ENCODE peak calls at places on chromosomes 1 and 21, in ten cellular contexts. One of them, this sample, is unnamed.

GRCh38 chr1:241627453-241628329 is 12.5 kb downstream of the CHML start:
- DNase-seq in pancreas: peak; percentile 31
- DNase-seq in PC-3: peak; percentile 97
- DNase-seq in kidney: no peak
- DNase-seq in CD8-positive, alpha-beta T cell: peak; percentile 13
- DNase-seq in fibroblast of lung: peak; percentile 81
- DNase-seq in neuronal stem cell: no peak
- DNase-seq in CD4-positive, CD25-positive, alpha-beta regulatory T cell: peak; percentile 17
- DNase-seq in gastrocnemius medialis: no peak
- DNase-seq in esophagus squamous epithelium: no peak
- DNase-seq in this sample: peak; percentile 53

GRCh38 chr1:3918966-3919611 is 19.0 kb upstream of the C1orf174 start:
- DNase-seq in CD4-positive, CD25-positive, alpha-beta regulatory T cell: no peak
- DNase-seq in kidney: peak; percentile 31
- DNase-seq in gastrocnemius medialis: no peak
- DNase-seq in esophagus squamous epithelium: no peak
- DNase-seq in CD8-positive, alpha-beta T cell: no peak
- DNase-seq in fibroblast of lung: no peak
- DNase-seq in pancreas: no peak
- DNase-seq in neuronal stem cell: no peak
- DNase-seq in PC-3: no peak
- DNase-seq in this sample: no peak

GRCh38 chr21:39788383-39788782 is 43.4 kb downstream of the IGSF5 start:
- DNase-seq in kidney: peak; percentile 95
- DNase-seq in pancreas: peak; percentile 73
- DNase-seq in PC-3: peak; percentile 89
- DNase-seq in esophagus squamous epithelium: no peak
- DNase-seq in fibroblast of lung: peak; percentile 94
- DNase-seq in CD8-positive, alpha-beta T cell: no peak
- DNase-seq in gastrocnemius medialis: no peak
- DNase-seq in neuronal stem cell: peak; percentile 77
- DNase-seq in CD4-positive, CD25-positive, alpha-beta regulatory T cell: no peak
- DNase-seq in this sample: no peak

GRCh38 chr1:1625404-1625775 is 6.6 kb upstream of the MMP23B start:
- DNase-seq in gastrocnemius medialis: no peak
- DNase-seq in esophagus squamous epithelium: no peak
- DNase-seq in PC-3: no peak
- DNase-seq in CD8-positive, alpha-beta T cell: no peak
- DNase-seq in neuronal stem cell: no peak
- DNase-seq in kidney: no peak
- DNase-seq in pancreas: no peak
- DNase-seq in fibroblast of lung: no peak
- DNase-seq in CD4-positive, CD25-positive, alpha-beta regulatory T cell: no peak
- DNase-seq in this sample: no peak

GRCh38 chr1:56414728-56415224 is 164.6 kb downstream of the PLPP3 start:
- DNase-seq in fibroblast of lung: no peak
- DNase-seq in esophagus squamous epithelium: no peak
- DNase-seq in pancreas: peak; percentile 81
- DNase-seq in CD8-positive, alpha-beta T cell: no peak
- DNase-seq in gastrocnemius medialis: no peak
- DNase-seq in neuronal stem cell: no peak
- DNase-seq in kidney: no peak
- DNase-seq in PC-3: peak; percentile 95
- DNase-seq in CD4-positive, CD25-positive, alpha-beta regulatory T cell: no peak
- DNase-seq in this sample: no peak

GRCh38 chr1:28447674-28448073 is 58.2 kb upstream of the RCC1 start:
- DNase-seq in PC-3: no peak
- DNase-seq in neuronal stem cell: no peak
- DNase-seq in pancreas: no peak
- DNase-seq in esophagus squamous epithelium: no peak
- DNase-seq in kidney: no peak
- DNase-seq in CD8-positive, alpha-beta T cell: no peak
- DNase-seq in gastrocnemius medialis: no peak
- DNase-seq in CD4-positive, CD25-positive, alpha-beta regulatory T cell: no peak
- DNase-seq in fibroblast of lung: no peak
- DNase-seq in this sample: no peak

GRCh38 chr1:3945916-3946840 is 46.1 kb upstream of the C1orf174 start:
- DNase-seq in esophagus squamous epithelium: no peak
- DNase-seq in neuronal stem cell: no peak
- DNase-seq in CD4-positive, CD25-positive, alpha-beta regulatory T cell: no peak
- DNase-seq in gastrocnemius medialis: no peak
- DNase-seq in pancreas: no peak
- DNase-seq in kidney: no peak
- DNase-seq in fibroblast of lung: no peak
- DNase-seq in CD8-positive, alpha-beta T cell: no peak
- DNase-seq in PC-3: no peak
- DNase-seq in this sample: no peak

GRCh38 chr1:21667348-21668231 is 1.6 kb downstream of the RAP1GAP start:
- DNase-seq in CD4-positive, CD25-positive, alpha-beta regulatory T cell: no peak
- DNase-seq in neuronal stem cell: no peak
- DNase-seq in kidney: no peak
- DNase-seq in fibroblast of lung: no peak
- DNase-seq in esophagus squamous epithelium: no peak
- DNase-seq in CD8-positive, alpha-beta T cell: no peak
- DNase-seq in pancreas: no peak
- DNase-seq in PC-3: no peak
- DNase-seq in gastrocnemius medialis: no peak
- DNase-seq in this sample: no peak

GRCh38 chr1:32993215-32993566 is 28.6 kb upstream of the RNF19B start:
- DNase-seq in CD4-positive, CD25-positive, alpha-beta regulatory T cell: no peak
- DNase-seq in fibroblast of lung: no peak
- DNase-seq in esophagus squamous epithelium: no peak
- DNase-seq in kidney: no peak
- DNase-seq in pancreas: no peak
- DNase-seq in gastrocnemius medialis: no peak
- DNase-seq in neuronal stem cell: no peak
- DNase-seq in PC-3: no peak
- DNase-seq in CD8-positive, alpha-beta T cell: no peak
- DNase-seq in this sample: no peak

GRCh38 chr1:32991819-32992488 is 27.3 kb upstream of the RNF19B start:
- DNase-seq in kidney: no peak
- DNase-seq in pancreas: no peak
- DNase-seq in PC-3: no peak
- DNase-seq in esophagus squamous epithelium: no peak
- DNase-seq in gastrocnemius medialis: no peak
- DNase-seq in neuronal stem cell: no peak
- DNase-seq in fibroblast of lung: no peak
- DNase-seq in CD8-positive, alpha-beta T cell: no peak
- DNase-seq in CD4-positive, CD25-positive, alpha-beta regulatory T cell: no peak
- DNase-seq in this sample: no peak

GRCh38 chr1:32990887-32991286 is 26.3 kb upstream of the RNF19B start:
- DNase-seq in neuronal stem cell: no peak
- DNase-seq in kidney: no peak
- DNase-seq in gastrocnemius medialis: no peak
- DNase-seq in pancreas: no peak
- DNase-seq in esophagus squamous epithelium: no peak
- DNase-seq in CD4-positive, CD25-positive, alpha-beta regulatory T cell: no peak
- DNase-seq in fibroblast of lung: no peak
- DNase-seq in CD8-positive, alpha-beta T cell: no peak
- DNase-seq in PC-3: no peak
- DNase-seq in this sample: no peak

GRCh38 chr1:32991386-32991785 is 26.8 kb upstream of the RNF19B start:
- DNase-seq in pancreas: no peak
- DNase-seq in CD4-positive, CD25-positive, alpha-beta regulatory T cell: no peak
- DNase-seq in neuronal stem cell: no peak
- DNase-seq in kidney: no peak
- DNase-seq in fibroblast of lung: no peak
- DNase-seq in PC-3: peak; percentile 69
- DNase-seq in gastrocnemius medialis: no peak
- DNase-seq in CD8-positive, alpha-beta T cell: no peak
- DNase-seq in esophagus squamous epithelium: no peak
- DNase-seq in this sample: no peak

DNA sequence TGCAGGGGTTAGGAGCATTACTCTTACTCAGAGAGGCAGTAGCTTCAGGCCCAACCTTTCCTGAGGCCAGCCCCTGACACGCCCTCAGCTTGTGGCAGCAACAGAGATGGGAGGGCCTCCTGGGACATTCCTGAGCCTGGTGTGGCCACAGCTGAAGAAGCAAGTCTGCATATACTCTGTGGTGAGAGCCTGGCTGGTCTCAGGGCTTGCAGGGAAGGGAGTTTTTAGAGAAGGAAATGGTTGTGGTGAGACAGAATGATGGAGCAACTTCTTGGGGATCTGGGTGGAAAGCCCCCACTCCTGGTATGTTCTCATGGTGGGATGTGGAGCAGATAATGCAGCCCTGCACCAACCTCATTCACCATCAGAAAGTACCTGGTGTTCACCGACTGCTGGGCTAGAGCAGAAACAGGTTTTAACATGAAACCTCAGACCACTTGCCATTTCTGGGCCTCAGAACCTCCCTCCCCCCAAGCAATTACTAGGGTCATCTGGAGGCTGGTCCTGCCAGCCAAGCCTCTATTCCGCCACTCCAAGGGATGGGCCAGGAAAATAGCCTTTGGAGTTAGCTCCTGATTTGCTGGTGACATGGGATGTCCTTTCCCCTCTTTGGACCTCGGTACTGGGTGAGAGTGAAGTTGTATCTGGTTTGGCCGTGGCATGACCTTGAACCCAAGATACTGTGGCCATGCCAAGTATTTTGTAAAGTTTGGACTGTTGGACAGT is 28.0 kb upstream of the RNF19B start:
- DNase-seq in gastrocnemius medialis: peak; percentile 45
- DNase-seq in fibroblast of lung: peak; percentile 99
- DNase-seq in CD8-positive, alpha-beta T cell: no peak
- DNase-seq in CD4-positive, CD25-positive, alpha-beta regulatory T cell: no peak
- DNase-seq in pancreas: peak; percentile 78
- DNase-seq in esophagus squamous epithelium: peak; percentile 58
- DNase-seq in neuronal stem cell: no peak
- DNase-seq in PC-3: peak; percentile 93
- DNase-seq in kidney: peak; percentile 93
- DNase-seq in this sample: peak; percentile 50
- H3K27ac ChIP-seq in gastrocnemius medialis: peak overlapping the region; percentile 22
- H3K27ac ChIP-seq in fibroblast of lung: peak overlapping the region; percentile 78
- H3K27ac ChIP-seq in CD8-positive, alpha-beta T cell: no peak overlapping the region
- H3K27ac ChIP-seq in CD4-positive, CD25-positive, alpha-beta regulatory T cell: no peak overlapping the region
- H3K27ac ChIP-seq in pancreas: peak overlapping the region; percentile 59
- H3K27ac ChIP-seq in esophagus squamous epithelium: peak overlapping the region; percentile 74
- H3K27ac ChIP-seq in neuronal stem cell: no peak overlapping the region
- H3K27ac ChIP-seq in PC-3: peak overlapping the region; percentile 61
- H3K27ac ChIP-seq in kidney: peak overlapping the region; percentile 5
- H3K27ac ChIP-seq in this sample: no peak overlapping the region

GRCh38 chr1:155009221-155009711 is 6.7 kb downstream of the ZBTB7B start:
- DNase-seq in pancreas: no peak
- DNase-seq in neuronal stem cell: no peak
- DNase-seq in CD4-positive, CD25-positive, alpha-beta regulatory T cell: no peak
- DNase-seq in esophagus squamous epithelium: no peak
- DNase-seq in fibroblast of lung: no peak
- DNase-seq in CD8-positive, alpha-beta T cell: no peak
- DNase-seq in gastrocnemius medialis: no peak
- DNase-seq in kidney: peak; percentile 70
- DNase-seq in PC-3: no peak
- DNase-seq in this sample: no peak
- H3K4me3 ChIP-seq in pancreas: no peak overlapping the region
- H3K4me3 ChIP-seq in neuronal stem cell: no peak overlapping the region
- H3K4me3 ChIP-seq in CD4-positive, CD25-positive, alpha-beta regulatory T cell: peak overlapping the region; percentile 86
- H3K4me3 ChIP-seq in esophagus squamous epithelium: peak overlapping the region; percentile 50
- H3K4me3 ChIP-seq in fibroblast of lung: no peak overlapping the region
- H3K4me3 ChIP-seq in CD8-positive, alpha-beta T cell: no peak overlapping the region
- H3K4me3 ChIP-seq in gastrocnemius medialis: peak overlapping the region; percentile 53
- H3K4me3 ChIP-seq in kidney: no peak overlapping the region
- H3K4me3 ChIP-seq in PC-3: no peak overlapping the region
- H3K4me3 ChIP-seq in this sample: peak overlapping the region; percentile 79

DNA sequence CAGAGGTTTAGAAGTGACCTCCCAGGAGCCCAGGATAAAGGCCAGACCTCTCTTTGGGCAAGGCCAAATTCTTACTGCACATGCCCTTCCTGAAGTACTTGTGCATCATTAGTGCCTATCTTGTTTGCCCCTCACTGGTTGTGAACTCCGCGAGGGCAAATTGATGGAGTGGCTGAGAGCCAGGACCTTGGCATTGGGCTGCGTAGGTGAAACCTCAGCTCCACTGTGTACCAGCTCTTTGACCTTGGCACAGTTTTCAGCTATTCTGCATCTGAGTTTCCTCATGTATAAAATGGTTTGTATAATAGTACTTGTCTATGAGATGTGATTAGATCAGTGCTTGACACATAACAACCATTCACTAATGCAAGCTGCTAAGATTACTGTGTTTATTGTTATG is 11.5 kb downstream of the OTUD3 start:
- DNase-seq in kidney: no peak
- DNase-seq in fibroblast of lung: no peak
- DNase-seq in neuronal stem cell: no peak
- DNase-seq in CD4-positive, CD25-positive, alpha-beta regulatory T cell: no peak
- DNase-seq in gastrocnemius medialis: no peak
- DNase-seq in CD8-positive, alpha-beta T cell: no peak
- DNase-seq in esophagus squamous epithelium: no peak
- DNase-seq in PC-3: no peak
- DNase-seq in pancreas: no peak
- DNase-seq in this sample: no peak
- H3K36me3 ChIP-seq in kidney: peaks cover 24% of the 10 kb centered on the region
- H3K36me3 ChIP-seq in fibroblast of lung: peaks cover 7% of the 10 kb centered on the region
- H3K36me3 ChIP-seq in neuronal stem cell: peaks cover 90% of the 10 kb centered on the region
- H3K36me3 ChIP-seq in CD4-positive, CD25-positive, alpha-beta regulatory T cell: peaks cover 72% of the 10 kb centered on the region
- H3K36me3 ChIP-seq in gastrocnemius medialis: peaks cover 60% of the 10 kb centered on the region
- H3K36me3 ChIP-seq in CD8-positive, alpha-beta T cell: peaks cover 11% of the 10 kb centered on the region
- H3K36me3 ChIP-seq in esophagus squamous epithelium: peaks cover 4% of the 10 kb centered on the region
- H3K36me3 ChIP-seq in PC-3: peaks cover 67% of the 10 kb centered on the region
- H3K36me3 ChIP-seq in pancreas: no peaks in the 10 kb centered on the region
- H3K36me3 ChIP-seq in this sample: peaks cover 19% of the 10 kb centered on the region

DNA sequence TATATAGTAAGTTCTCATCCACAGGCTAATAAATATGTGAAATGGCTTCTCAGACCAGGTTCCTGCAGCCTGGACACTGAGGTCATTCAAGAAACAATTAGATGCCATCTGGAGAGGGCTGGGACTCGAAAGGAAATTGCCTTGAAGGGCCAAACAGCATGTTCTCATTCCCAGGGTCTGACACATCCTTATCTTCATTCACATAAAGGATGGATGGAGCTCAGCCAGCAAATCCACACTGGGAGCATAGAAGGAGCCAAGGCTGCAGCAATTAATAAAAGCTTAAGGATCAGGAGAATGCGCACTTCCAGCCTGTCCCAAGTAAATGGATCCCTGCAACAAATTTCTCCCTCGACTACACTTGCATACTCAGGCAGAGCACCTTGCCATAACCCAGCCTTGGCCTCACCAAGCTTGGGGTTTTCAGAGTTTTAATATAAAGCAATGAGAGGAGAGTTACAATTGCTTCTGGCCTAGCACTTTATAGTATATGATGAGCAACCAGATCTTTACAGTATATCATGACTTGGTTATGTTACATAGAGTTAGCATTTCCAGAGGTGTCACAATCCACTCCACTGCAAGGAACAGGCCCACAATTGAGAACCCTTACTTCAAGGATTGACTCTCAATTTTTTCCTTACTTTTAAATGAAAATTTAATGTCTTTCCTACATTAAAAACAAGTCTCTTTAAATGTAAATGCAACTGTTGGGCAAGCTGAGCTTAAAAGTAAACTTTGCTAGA is 55.9 kb downstream of the BCAR3 start:
- DNase-seq in esophagus squamous epithelium: no peak
- DNase-seq in pancreas: no peak
- DNase-seq in CD4-positive, CD25-positive, alpha-beta regulatory T cell: no peak
- DNase-seq in kidney: no peak
- DNase-seq in CD8-positive, alpha-beta T cell: no peak
- DNase-seq in fibroblast of lung: peak; percentile 98
- DNase-seq in PC-3: peak; percentile 60
- DNase-seq in neuronal stem cell: no peak
- DNase-seq in gastrocnemius medialis: no peak
- DNase-seq in this sample: no peak
- H3K27ac ChIP-seq in esophagus squamous epithelium: no peak overlapping the region
- H3K27ac ChIP-seq in pancreas: no peak overlapping the region
- H3K27ac ChIP-seq in CD4-positive, CD25-positive, alpha-beta regulatory T cell: no peak overlapping the region
- H3K27ac ChIP-seq in kidney: no peak overlapping the region
- H3K27ac ChIP-seq in CD8-positive, alpha-beta T cell: no peak overlapping the region
- H3K27ac ChIP-seq in fibroblast of lung: peak overlapping the region; percentile 2
- H3K27ac ChIP-seq in PC-3: peak overlapping the region; percentile 36
- H3K27ac ChIP-seq in neuronal stem cell: no peak overlapping the region
- H3K27ac ChIP-seq in gastrocnemius medialis: peak overlapping the region; percentile 47
- H3K27ac ChIP-seq in this sample: no peak overlapping the region

GRCh38 chr1:25861316-25862286 is 2.3 kb upstream of the AUNIP start:
- DNase-seq in PC-3: no peak
- DNase-seq in pancreas: no peak
- DNase-seq in kidney: no peak
- DNase-seq in neuronal stem cell: no peak
- DNase-seq in CD4-positive, CD25-positive, alpha-beta regulatory T cell: no peak
- DNase-seq in gastrocnemius medialis: no peak
- DNase-seq in CD8-positive, alpha-beta T cell: no peak
- DNase-seq in esophagus squamous epithelium: no peak
- DNase-seq in fibroblast of lung: no peak
- DNase-seq in this sample: no peak
- H3K4me3 ChIP-seq in PC-3: no peak overlapping the region
- H3K4me3 ChIP-seq in pancreas: no peak overlapping the region
- H3K4me3 ChIP-seq in kidney: no peak overlapping the region
- H3K4me3 ChIP-seq in neuronal stem cell: no peak overlapping the region
- H3K4me3 ChIP-seq in CD4-positive, CD25-positive, alpha-beta regulatory T cell: no peak overlapping the region
- H3K4me3 ChIP-seq in gastrocnemius medialis: no peak overlapping the region
- H3K4me3 ChIP-seq in CD8-positive, alpha-beta T cell: no peak overlapping the region
- H3K4me3 ChIP-seq in esophagus squamous epithelium: no peak overlapping the region
- H3K4me3 ChIP-seq in fibroblast of lung: no peak overlapping the region
- H3K4me3 ChIP-seq in this sample: no peak overlapping the region